ENCODE peak calls at places on chromosomes 13 and 19, in ten cellular contexts. One of them, this sample, is unnamed.

GRCh38 chr13:77776704-77777103 is 79.2 kb downstream of the SLAIN1 start:
- DNase-seq in ELF-1: no peak
- DNase-seq in germinal center: no peak
- DNase-seq in AG08395: no peak
- DNase-seq in HCT116: no peak
- DNase-seq in A172: no peak
- DNase-seq in adipocyte: no peak
- DNase-seq in activated B cell treated with CpG ODN at 0.5 μM for 24 hours: no peak
- DNase-seq in heart right ventricle: no peak
- DNase-seq in substantia nigra: no peak
- DNase-seq in this sample: no peak

GRCh38 chr13:106532111-106532929 is 3.1 kb downstream of the EFNB2 start:
- DNase-seq in germinal center: no peak
- DNase-seq in AG08395: peak
- DNase-seq in heart right ventricle: no peak
- DNase-seq in substantia nigra: peak
- DNase-seq in activated B cell treated with CpG ODN at 0.5 μM for 24 hours: no peak
- DNase-seq in HCT116: no peak
- DNase-seq in adipocyte: peak
- DNase-seq in ELF-1: peak
- DNase-seq in A172: peak
- DNase-seq in this sample: no peak

GRCh38 chr13:113291997-113292862 is 4.8 kb upstream of the LAMP1 start:
- DNase-seq in activated B cell treated with CpG ODN at 0.5 μM for 24 hours: no peak
- DNase-seq in AG08395: peak
- DNase-seq in substantia nigra: no peak
- DNase-seq in adipocyte: peak
- DNase-seq in A172: no peak
- DNase-seq in heart right ventricle: peak
- DNase-seq in HCT116: no peak
- DNase-seq in germinal center: no peak
- DNase-seq in ELF-1: peak
- DNase-seq in this sample: no peak

GRCh38 chr13:94112227-94112626 is 367.3 kb downstream of the DCT start:
- DNase-seq in adipocyte: peak
- DNase-seq in substantia nigra: no peak
- DNase-seq in ELF-1: no peak
- DNase-seq in A172: peak
- DNase-seq in activated B cell treated with CpG ODN at 0.5 μM for 24 hours: no peak
- DNase-seq in AG08395: peak
- DNase-seq in heart right ventricle: no peak
- DNase-seq in HCT116: no peak
- DNase-seq in germinal center: no peak
- DNase-seq in this sample: no peak

GRCh38 chr13:39815345-39816111 is 160.1 kb downstream of the COG6 start:
- DNase-seq in AG08395: no peak
- DNase-seq in HCT116: no peak
- DNase-seq in adipocyte: peak
- DNase-seq in heart right ventricle: no peak
- DNase-seq in substantia nigra: no peak
- DNase-seq in A172: no peak
- DNase-seq in ELF-1: no peak
- DNase-seq in germinal center: no peak
- DNase-seq in activated B cell treated with CpG ODN at 0.5 μM for 24 hours: no peak
- DNase-seq in this sample: no peak

GRCh38 chr13:47004552-47004951 is 107.7 kb upstream of the HTR2A start:
- DNase-seq in heart right ventricle: no peak
- DNase-seq in AG08395: no peak
- DNase-seq in substantia nigra: no peak
- DNase-seq in ELF-1: no peak
- DNase-seq in adipocyte: no peak
- DNase-seq in activated B cell treated with CpG ODN at 0.5 μM for 24 hours: no peak
- DNase-seq in A172: no peak
- DNase-seq in HCT116: no peak
- DNase-seq in germinal center: no peak
- DNase-seq in this sample: no peak

GRCh38 chr13:50079278-50080157 is 64.3 kb downstream of the KCNRG start:
- DNase-seq in AG08395: no peak
- DNase-seq in heart right ventricle: no peak
- DNase-seq in ELF-1: no peak
- DNase-seq in adipocyte: peak
- DNase-seq in activated B cell treated with CpG ODN at 0.5 μM for 24 hours: no peak
- DNase-seq in substantia nigra: no peak
- DNase-seq in A172: no peak
- DNase-seq in HCT116: no peak
- DNase-seq in germinal center: no peak
- DNase-seq in this sample: no peak

GRCh38 chr13:87677334-87678234 is 6.4 kb downstream of the SLITRK5 start:
- DNase-seq in ELF-1: peak
- DNase-seq in A172: peak
- DNase-seq in substantia nigra: no peak
- DNase-seq in heart right ventricle: no peak
- DNase-seq in germinal center: no peak
- DNase-seq in activated B cell treated with CpG ODN at 0.5 μM for 24 hours: no peak
- DNase-seq in adipocyte: no peak
- DNase-seq in HCT116: no peak
- DNase-seq in AG08395: no peak
- DNase-seq in this sample: peak

GRCh38 chr13:27971236-27971645 is 2.1 kb upstream of the CDX2 start:
- DNase-seq in AG08395: no peak
- DNase-seq in HCT116: no peak
- DNase-seq in heart right ventricle: no peak
- DNase-seq in ELF-1: peak
- DNase-seq in activated B cell treated with CpG ODN at 0.5 μM for 24 hours: no peak
- DNase-seq in germinal center: no peak
- DNase-seq in A172: no peak
- DNase-seq in substantia nigra: no peak
- DNase-seq in adipocyte: no peak
- DNase-seq in this sample: no peak

GRCh38 chr13:24271611-24272451 is 37.5 kb upstream of the C1QTNF9 start:
- DNase-seq in heart right ventricle: peak
- DNase-seq in activated B cell treated with CpG ODN at 0.5 μM for 24 hours: no peak
- DNase-seq in ELF-1: peak
- DNase-seq in adipocyte: peak
- DNase-seq in A172: peak
- DNase-seq in HCT116: no peak
- DNase-seq in substantia nigra: peak
- DNase-seq in germinal center: peak
- DNase-seq in AG08395: peak
- DNase-seq in this sample: peak

GRCh38 chr19:47377208-47377701 is 28.1 kb downstream of the DHX34 start:
- DNase-seq in HCT116: no peak
- DNase-seq in AG08395: no peak
- DNase-seq in germinal center: no peak
- DNase-seq in heart right ventricle: peak
- DNase-seq in adipocyte: no peak
- DNase-seq in activated B cell treated with CpG ODN at 0.5 μM for 24 hours: no peak
- DNase-seq in A172: no peak
- DNase-seq in substantia nigra: peak
- DNase-seq in ELF-1: no peak
- DNase-seq in this sample: no peak

GRCh38 chr19:55173717-55174409 is 6.2 kb downstream of the SYT5 start:
- DNase-seq in HCT116: peak
- DNase-seq in adipocyte: peak
- DNase-seq in A172: peak
- DNase-seq in ELF-1: peak
- DNase-seq in substantia nigra: no peak
- DNase-seq in heart right ventricle: peak
- DNase-seq in activated B cell treated with CpG ODN at 0.5 μM for 24 hours: no peak
- DNase-seq in germinal center: peak
- DNase-seq in AG08395: peak
- DNase-seq in this sample: no peak

This sample was measured in occipital lobe.